ENCODE peak calls at places on chromosomes 16 and 17, in nine cellular contexts. R is heart right ventricle, F is esophagus squamous epithelium, H is ovary, D is right lobe of liver, L is bronchial epithelial cell, I is body of pancreas, B is lower lobe of right lung, Q is breast epithelium. M is an unnamed sample. For H3K36me3, the result is how much of the 10 kb centered on the place peaks cover.

GRCh38 chr16:27455700-27456099 is 53.7 kb downstream of the IL21R start:
- DNase-seq in R (no peak), F (no peak), H (no peak), D (no peak), L (peak), I (no peak), B (peak), Q (no peak), M (no peak)

GRCh38 chr17:77330602-77331081 is 189.9 kb downstream of the SEC14L1 start:
- DNase-seq in R (no peak), F (no peak), H (no peak), D (peak), L (no peak), I (no peak), B (no peak), Q (peak), M (peak)

GRCh38 chr16:30748634-30749445 is 615 bp downstream of the PHKG2 start:
- DNase-seq in R (peak), F (no peak), H (peak), D (peak), L (no peak), I (peak), B (peak), Q (no peak), M (peak)

GRCh38 chr16:26050489-26050888 is 358.7 kb downstream of the HS3ST4 start:
- DNase-seq in R (no peak), F (no peak), H (no peak), D (no peak), L (no peak), I (no peak), B (no peak), Q (no peak), M (no peak)

GRCh38 chr16:49278944-49279725 is 2.5 kb downstream of the CBLN1 start:
- DNase-seq in R (no peak), F (no peak), H (no peak), D (no peak), L (no peak), I (no peak), B (no peak), Q (no peak), M (no peak)

GRCh38 chr16:14602443-14602963 is 27.6 kb downstream of the PARN start:
- DNase-seq in R (no peak), F (no peak), H (no peak), D (no peak), L (no peak), I (no peak), B (no peak), Q (no peak), M (no peak)

GRCh38 chr17:19579867-19580565 is 46.4 kb downstream of the SLC47A1 start:
- DNase-seq in R (peak), F (no peak), H (peak), D (no peak), L (no peak), I (peak), B (peak), Q (no peak), M (peak)

GRCh38 chr16:4203748-4204147 is 38.1 kb downstream of the SRL start:
- DNase-seq in R (no peak), F (no peak), H (no peak), D (no peak), L (no peak), I (no peak), B (no peak), Q (no peak), M (peak)

GRCh38 chr17:77606865-77607210 is 351.7 kb upstream of the TNRC6C start:
- DNase-seq in R (no peak), F (no peak), H (no peak), D (no peak), L (no peak), I (no peak), B (no peak), Q (no peak), M (no peak)

GRCh38 chr16:48409839-48410610 is 24.8 kb upstream of the SIAH1 start:
- DNase-seq in R (no peak), F (no peak), H (peak), D (peak), L (peak), I (peak), B (peak), Q (no peak), M (no peak)

DNA sequence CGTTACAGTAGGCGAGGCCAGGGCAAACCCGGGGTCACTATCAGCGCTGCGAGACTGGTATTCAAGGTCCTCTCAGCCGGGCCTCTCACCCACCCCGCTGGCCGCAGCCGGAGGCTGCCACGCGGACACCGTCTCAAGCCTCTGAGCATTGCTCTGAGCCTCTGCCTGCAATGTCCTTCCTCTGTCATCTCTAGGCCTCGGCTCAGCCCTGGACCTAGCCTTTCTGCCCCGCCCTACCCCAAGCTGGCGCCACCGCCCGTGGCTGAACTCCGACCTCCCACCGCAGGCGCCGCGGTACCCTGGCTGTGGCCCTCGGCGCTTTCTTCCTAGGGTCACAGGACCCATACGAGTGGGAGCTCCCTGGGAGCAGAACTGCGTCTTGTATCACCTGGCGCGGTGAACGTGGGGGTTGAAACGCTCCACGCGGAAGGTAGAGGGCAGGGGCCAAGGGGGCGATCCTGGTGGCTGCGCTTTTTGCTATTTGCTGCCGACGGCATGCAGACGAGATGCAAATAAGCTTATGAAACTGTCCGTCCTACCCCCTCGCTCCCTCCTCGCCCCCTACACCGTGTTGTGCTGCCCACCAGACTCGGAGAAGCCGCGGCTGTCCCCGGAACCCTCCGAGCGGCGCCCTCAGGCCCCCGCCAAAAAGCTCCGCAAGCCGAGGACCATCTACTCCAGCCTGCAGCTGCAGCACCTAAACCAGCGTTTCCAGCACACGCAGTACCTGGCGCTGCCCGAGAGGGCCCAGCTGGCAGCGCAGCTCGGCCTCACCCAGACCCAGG is 3.7 kb downstream of the DLX4 start:
- DNase-seq in R (no peak), F (no peak), H (no peak), D (no peak), L (no peak), I (no peak), B (no peak), Q (no peak), M (no peak)
- TF ChIP-seq CTCF in R (no peak), F (no peak), H (no peak), D (no peak), L (no peak), I (no peak), B (no peak), Q (no peak), M (no peak)

GRCh38 chr16:10619271-10619849 is 39.0 kb upstream of the EMP2 start:
- DNase-seq in R (peak), F (no peak), H (no peak), D (no peak), L (no peak), I (peak), B (peak), Q (peak), M (no peak)
- H3K4me3 ChIP-seq in R (peak), F (peak), H (no peak), D (no peak), L (peak), I (no peak), B (peak), Q (no peak), M (no peak)

GRCh38 chr16:1496464-1496863 is 3.3 kb downstream of the TELO2 start:
- DNase-seq in R (no peak), F (no peak), H (no peak), D (no peak), L (no peak), I (no peak), B (peak), Q (no peak), M (no peak)
- H3K36me3 ChIP-seq in R (under half), F (under half), H (under half), D (under half), L (under half), I (under half), B (half or more), Q (under half), M (half or more)

DNA sequence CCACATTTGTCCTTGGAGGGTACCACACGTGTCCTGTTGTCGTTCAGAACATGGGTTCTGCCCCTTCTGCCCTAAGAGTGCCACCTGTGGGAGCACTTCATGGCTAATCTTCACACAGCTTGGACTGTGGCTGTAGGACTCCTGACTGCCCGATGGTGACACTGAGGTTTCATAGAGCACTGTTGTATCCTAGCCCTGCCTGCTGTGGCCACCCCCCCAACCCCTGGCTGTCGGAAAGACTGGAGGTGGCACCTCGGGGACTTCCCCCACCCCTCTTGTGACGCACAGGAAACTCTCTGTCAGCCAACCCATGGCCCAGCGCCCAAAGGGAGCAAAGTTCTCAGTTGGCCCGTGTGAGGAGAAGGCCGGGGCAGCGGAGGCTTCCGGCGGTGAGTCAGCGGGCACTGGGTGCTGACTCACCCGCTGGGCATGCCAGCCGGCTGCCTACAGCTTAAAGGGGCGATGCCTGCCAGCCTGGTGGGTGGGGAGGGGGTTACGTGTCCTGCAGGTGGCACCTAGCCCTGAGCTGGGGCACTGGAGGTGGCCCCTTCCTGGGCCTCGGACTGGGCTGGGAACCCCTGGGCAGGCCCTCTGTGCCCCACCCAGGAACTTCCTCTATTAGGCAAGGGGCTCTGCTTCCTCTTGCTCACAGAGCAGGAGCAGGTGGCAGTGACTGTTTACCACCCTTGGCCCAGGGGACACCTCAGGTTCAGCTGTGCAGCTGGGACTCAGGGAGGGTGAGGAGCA is 3.4 kb downstream of the MAP2K3 start:
- DNase-seq in R (peak), F (peak), H (peak), D (peak), L (peak), I (peak), B (peak), Q (peak), M (no peak)
- TF ChIP-seq CTCF in R (peak), F (no peak), H (no peak), D (no peak), L (no peak), I (peak), B (no peak), Q (no peak), M (no peak)

GRCh38 chr17:63694229-63694973 is 5.5 kb downstream of the LIMD2 start:
- DNase-seq in R (no peak), F (no peak), H (no peak), D (no peak), L (no peak), I (no peak), B (no peak), Q (no peak), M (peak)
- H3K4me3 ChIP-seq in R (no peak), F (no peak), H (no peak), D (no peak), L (no peak), I (no peak), B (no peak), Q (no peak), M (no peak)

GRCh38 chr16:84768061-84768797 is 51.6 kb upstream of the CRISPLD2 start:
- DNase-seq in R (no peak), F (no peak), H (no peak), D (no peak), L (no peak), I (no peak), B (no peak), Q (no peak), M (no peak)
- H3K36me3 ChIP-seq in R (under half), F (under half), H (under half), D (half or more), L (under half), I (under half), B (half or more), Q (under half), M (under half)

M was measured in WERI-Rb-1.